ENCODE peak calls at places on chromosome 2, in ten cellular contexts. One of them, this sample, is unnamed.

GRCh38 chr2:17538022-17538843 is 2.3 kb upstream of the VSNL1 start:
- DNase-seq in AG09309: no peak
- DNase-seq in A549: no peak
- DNase-seq in fibroblast of mammary gland: peak
- DNase-seq in body of pancreas: no peak
- DNase-seq in prostate gland: no peak
- DNase-seq in ovary: no peak
- DNase-seq in fibroblast of lung: no peak
- DNase-seq in uterus: no peak
- DNase-seq in neural progenitor cell: peak
- DNase-seq in this sample: no peak

GRCh38 chr2:86249176-86249842 is 50.1 kb downstream of the MRPL35 start:
- DNase-seq in ovary: peak
- DNase-seq in prostate gland: no peak
- DNase-seq in body of pancreas: no peak
- DNase-seq in neural progenitor cell: no peak
- DNase-seq in A549: no peak
- DNase-seq in uterus: peak
- DNase-seq in fibroblast of mammary gland: peak
- DNase-seq in AG09309: peak
- DNase-seq in fibroblast of lung: peak
- DNase-seq in this sample: no peak

GRCh38 chr2:80621661-80622060 is 317.1 kb upstream of the LRRTM1 start:
- DNase-seq in AG09309: no peak
- DNase-seq in body of pancreas: no peak
- DNase-seq in uterus: no peak
- DNase-seq in prostate gland: no peak
- DNase-seq in A549: no peak
- DNase-seq in fibroblast of lung: peak
- DNase-seq in fibroblast of mammary gland: no peak
- DNase-seq in neural progenitor cell: no peak
- DNase-seq in ovary: no peak
- DNase-seq in this sample: no peak

GRCh38 chr2:4247796-4248195 is 544.4 kb downstream of the DCDC2C start:
- DNase-seq in prostate gland: no peak
- DNase-seq in neural progenitor cell: no peak
- DNase-seq in fibroblast of lung: no peak
- DNase-seq in uterus: no peak
- DNase-seq in ovary: no peak
- DNase-seq in body of pancreas: no peak
- DNase-seq in fibroblast of mammary gland: no peak
- DNase-seq in AG09309: no peak
- DNase-seq in A549: no peak
- DNase-seq in this sample: no peak

GRCh38 chr2:67295851-67296250 is 101.3 kb upstream of the ETAA1 start:
- DNase-seq in ovary: no peak
- DNase-seq in prostate gland: no peak
- DNase-seq in AG09309: no peak
- DNase-seq in neural progenitor cell: no peak
- DNase-seq in fibroblast of lung: peak
- DNase-seq in uterus: no peak
- DNase-seq in A549: no peak
- DNase-seq in fibroblast of mammary gland: peak
- DNase-seq in body of pancreas: no peak
- DNase-seq in this sample: no peak

GRCh38 chr2:189613650-189614420 is 33.2 kb upstream of the SLC40A1 start:
- DNase-seq in fibroblast of mammary gland: peak
- DNase-seq in uterus: no peak
- DNase-seq in AG09309: no peak
- DNase-seq in ovary: peak
- DNase-seq in neural progenitor cell: no peak
- DNase-seq in fibroblast of lung: peak
- DNase-seq in prostate gland: no peak
- DNase-seq in A549: no peak
- DNase-seq in body of pancreas: no peak
- DNase-seq in this sample: no peak

GRCh38 chr2:46298522-46299351 is 1.5 kb downstream of the EPAS1 start:
- DNase-seq in fibroblast of mammary gland: peak
- DNase-seq in A549: peak
- DNase-seq in ovary: peak
- DNase-seq in AG09309: no peak
- DNase-seq in fibroblast of lung: peak
- DNase-seq in neural progenitor cell: peak
- DNase-seq in body of pancreas: peak
- DNase-seq in uterus: peak
- DNase-seq in prostate gland: no peak
- DNase-seq in this sample: peak

GRCh38 chr2:120463527-120463926 is 117.6 kb downstream of the INHBB start:
- DNase-seq in AG09309: no peak
- DNase-seq in ovary: no peak
- DNase-seq in uterus: no peak
- DNase-seq in fibroblast of lung: no peak
- DNase-seq in body of pancreas: no peak
- DNase-seq in fibroblast of mammary gland: no peak
- DNase-seq in A549: no peak
- DNase-seq in prostate gland: no peak
- DNase-seq in neural progenitor cell: peak
- DNase-seq in this sample: no peak

DNA sequence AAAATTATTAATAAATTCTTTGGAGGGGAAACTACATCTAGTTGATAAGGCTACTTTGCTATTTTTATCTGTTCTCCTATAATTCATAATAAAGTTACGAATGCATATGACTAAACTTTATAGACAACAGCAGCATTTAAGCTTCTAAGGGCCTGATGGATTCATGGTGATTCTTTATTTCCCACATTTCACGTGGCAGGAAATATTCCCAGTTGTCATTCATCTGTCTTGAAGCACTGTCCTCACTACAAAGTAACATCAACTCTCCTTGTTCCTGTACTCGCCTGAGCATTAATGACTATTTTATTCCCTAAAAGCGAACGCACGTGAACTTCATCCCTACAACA is 2.6 kb downstream of the SATB2 start:
- DNase-seq in neural progenitor cell: no peak
- DNase-seq in A549: no peak
- DNase-seq in ovary: no peak
- DNase-seq in fibroblast of mammary gland: no peak
- DNase-seq in fibroblast of lung: no peak
- DNase-seq in body of pancreas: no peak
- DNase-seq in prostate gland: no peak
- DNase-seq in uterus: no peak
- DNase-seq in AG09309: no peak
- DNase-seq in this sample: no peak
- H3K4me3 ChIP-seq in neural progenitor cell: peak
- H3K4me3 ChIP-seq in A549: peak
- H3K4me3 ChIP-seq in ovary: no peak
- H3K4me3 ChIP-seq in fibroblast of mammary gland: no peak
- H3K4me3 ChIP-seq in fibroblast of lung: peak
- H3K4me3 ChIP-seq in body of pancreas: no peak
- H3K4me3 ChIP-seq in prostate gland: no peak
- H3K4me3 ChIP-seq in uterus: no peak
- H3K4me3 ChIP-seq in AG09309: peak
- H3K4me3 ChIP-seq in this sample: no peak

GRCh38 chr2:207143474-207144190 is 22.1 kb downstream of the KLF7 start:
- DNase-seq in prostate gland: no peak
- DNase-seq in AG09309: no peak
- DNase-seq in ovary: peak
- DNase-seq in fibroblast of mammary gland: peak
- DNase-seq in A549: no peak
- DNase-seq in fibroblast of lung: peak
- DNase-seq in uterus: peak
- DNase-seq in body of pancreas: no peak
- DNase-seq in neural progenitor cell: peak
- DNase-seq in this sample: peak

GRCh38 chr2:207143131-207143473 is 22.6 kb downstream of the KLF7 start:
- DNase-seq in neural progenitor cell: no peak
- DNase-seq in prostate gland: no peak
- DNase-seq in A549: no peak
- DNase-seq in fibroblast of lung: no peak
- DNase-seq in uterus: no peak
- DNase-seq in ovary: no peak
- DNase-seq in AG09309: no peak
- DNase-seq in fibroblast of mammary gland: no peak
- DNase-seq in body of pancreas: no peak
- DNase-seq in this sample: no peak

GRCh38 chr2:207144191-207144795 is 21.5 kb downstream of the KLF7 start:
- DNase-seq in prostate gland: no peak
- DNase-seq in fibroblast of lung: no peak
- DNase-seq in body of pancreas: no peak
- DNase-seq in uterus: no peak
- DNase-seq in neural progenitor cell: no peak
- DNase-seq in ovary: no peak
- DNase-seq in fibroblast of mammary gland: no peak
- DNase-seq in AG09309: no peak
- DNase-seq in A549: no peak
- DNase-seq in this sample: no peak

GRCh38 chr2:207141381-207141780 is 24.4 kb downstream of the KLF7 start:
- DNase-seq in body of pancreas: no peak
- DNase-seq in neural progenitor cell: no peak
- DNase-seq in uterus: no peak
- DNase-seq in ovary: no peak
- DNase-seq in prostate gland: no peak
- DNase-seq in AG09309: no peak
- DNase-seq in fibroblast of mammary gland: no peak
- DNase-seq in fibroblast of lung: no peak
- DNase-seq in A549: no peak
- DNase-seq in this sample: no peak

DNA sequence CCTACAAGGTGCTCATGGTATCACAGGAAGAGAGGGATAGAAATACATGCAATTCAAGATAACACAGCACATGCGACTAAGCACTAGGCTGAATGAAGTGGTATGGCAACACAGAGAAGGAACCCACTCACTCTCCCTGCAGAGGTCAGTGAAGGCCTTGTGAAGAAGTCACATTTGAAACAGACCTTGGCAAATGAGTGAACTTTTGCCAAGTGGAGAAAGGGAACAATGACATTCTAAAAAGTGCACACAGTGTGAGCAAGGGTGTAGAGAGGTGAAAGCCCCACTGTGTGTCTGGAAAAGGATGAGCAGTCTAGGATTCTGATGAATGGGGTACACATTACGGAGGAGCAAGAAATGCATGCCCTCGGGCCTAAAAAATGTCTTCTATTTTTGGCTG is 23.3 kb downstream of the KLF7 start:
- DNase-seq in neural progenitor cell: no peak
- DNase-seq in uterus: no peak
- DNase-seq in prostate gland: no peak
- DNase-seq in fibroblast of lung: no peak
- DNase-seq in AG09309: no peak
- DNase-seq in A549: no peak
- DNase-seq in ovary: no peak
- DNase-seq in fibroblast of mammary gland: no peak
- DNase-seq in body of pancreas: no peak
- DNase-seq in this sample: no peak
- TF ChIP-seq CTCF in neural progenitor cell: no peak
- TF ChIP-seq CTCF in uterus: peak
- TF ChIP-seq CTCF in prostate gland: peak
- TF ChIP-seq CTCF in fibroblast of lung: no peak
- TF ChIP-seq CTCF in AG09309: no peak
- TF ChIP-seq CTCF in A549: no peak
- TF ChIP-seq CTCF in ovary: no peak
- TF ChIP-seq CTCF in fibroblast of mammary gland: no peak
- TF ChIP-seq CTCF in body of pancreas: peak
- TF ChIP-seq CTCF in this sample: no peak

DNA sequence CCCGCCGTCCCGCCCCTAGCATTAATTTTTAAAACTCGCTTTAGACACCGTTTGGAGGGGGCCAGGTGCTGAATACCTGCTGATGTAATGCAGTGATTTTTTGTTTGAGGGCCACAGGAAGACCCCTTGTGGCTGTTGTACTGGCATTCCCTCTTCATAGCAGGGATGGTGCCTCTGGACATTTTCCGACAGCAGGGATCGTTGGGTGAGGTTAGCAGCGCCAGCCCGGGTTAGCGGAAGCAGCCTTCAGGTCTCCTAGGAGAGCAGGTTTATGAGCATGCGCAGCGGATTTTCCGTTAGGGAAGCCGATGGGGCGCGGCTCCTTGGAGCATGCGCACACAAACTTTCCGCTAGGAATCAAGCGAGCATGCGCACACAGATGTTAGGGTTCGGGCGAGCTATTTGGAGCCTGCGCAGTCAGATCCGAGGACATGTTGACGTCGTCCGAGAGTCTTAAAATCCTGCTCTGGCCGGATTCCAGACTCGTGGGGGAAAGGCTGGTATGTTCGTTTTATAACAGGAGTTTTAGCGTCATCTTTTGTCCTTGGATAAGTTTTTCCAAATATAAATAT is 17.2 kb upstream of the C2orf74 start:
- DNase-seq in body of pancreas: peak
- DNase-seq in AG09309: peak
- DNase-seq in A549: peak
- DNase-seq in uterus: peak
- DNase-seq in ovary: peak
- DNase-seq in fibroblast of mammary gland: peak
- DNase-seq in neural progenitor cell: peak
- DNase-seq in fibroblast of lung: peak
- DNase-seq in prostate gland: peak
- DNase-seq in this sample: peak
- H3K4me3 ChIP-seq in body of pancreas: peak
- H3K4me3 ChIP-seq in AG09309: peak
- H3K4me3 ChIP-seq in A549: peak
- H3K4me3 ChIP-seq in uterus: peak
- H3K4me3 ChIP-seq in ovary: peak
- H3K4me3 ChIP-seq in fibroblast of mammary gland: peak
- H3K4me3 ChIP-seq in neural progenitor cell: peak
- H3K4me3 ChIP-seq in fibroblast of lung: peak
- H3K4me3 ChIP-seq in prostate gland: peak
- H3K4me3 ChIP-seq in this sample: peak

GRCh38 chr2:128835974-128836373 is 517.3 kb upstream of the HS6ST1 start:
- DNase-seq in AG09309: no peak
- DNase-seq in ovary: no peak
- DNase-seq in uterus: no peak
- DNase-seq in A549: no peak
- DNase-seq in fibroblast of mammary gland: no peak
- DNase-seq in prostate gland: no peak
- DNase-seq in fibroblast of lung: no peak
- DNase-seq in neural progenitor cell: no peak
- DNase-seq in body of pancreas: no peak
- DNase-seq in this sample: no peak

GRCh38 chr2:128833628-128834027 is 515.0 kb upstream of the HS6ST1 start:
- DNase-seq in A549: no peak
- DNase-seq in fibroblast of lung: no peak
- DNase-seq in body of pancreas: no peak
- DNase-seq in prostate gland: no peak
- DNase-seq in neural progenitor cell: no peak
- DNase-seq in fibroblast of mammary gland: no peak
- DNase-seq in uterus: no peak
- DNase-seq in AG09309: no peak
- DNase-seq in ovary: no peak
- DNase-seq in this sample: no peak

GRCh38 chr2:128834203-128834602 is 515.5 kb upstream of the HS6ST1 start:
- DNase-seq in body of pancreas: no peak
- DNase-seq in uterus: no peak
- DNase-seq in A549: no peak
- DNase-seq in AG09309: no peak
- DNase-seq in prostate gland: no peak
- DNase-seq in neural progenitor cell: no peak
- DNase-seq in ovary: no peak
- DNase-seq in fibroblast of mammary gland: no peak
- DNase-seq in fibroblast of lung: no peak
- DNase-seq in this sample: no peak

GRCh38 chr2:128835342-128835855 is 516.7 kb upstream of the HS6ST1 start:
- DNase-seq in prostate gland: no peak
- DNase-seq in A549: no peak
- DNase-seq in fibroblast of lung: no peak
- DNase-seq in ovary: no peak
- DNase-seq in AG09309: no peak
- DNase-seq in fibroblast of mammary gland: no peak
- DNase-seq in neural progenitor cell: no peak
- DNase-seq in uterus: no peak
- DNase-seq in body of pancreas: no peak
- DNase-seq in this sample: no peak

GRCh38 chr2:128834853-128835252 is 516.2 kb upstream of the HS6ST1 start:
- DNase-seq in fibroblast of mammary gland: no peak
- DNase-seq in fibroblast of lung: no peak
- DNase-seq in body of pancreas: no peak
- DNase-seq in A549: no peak
- DNase-seq in ovary: no peak
- DNase-seq in neural progenitor cell: no peak
- DNase-seq in AG09309: no peak
- DNase-seq in uterus: no peak
- DNase-seq in prostate gland: no peak
- DNase-seq in this sample: no peak
- TF ChIP-seq CTCF in fibroblast of mammary gland: no peak
- TF ChIP-seq CTCF in fibroblast of lung: no peak
- TF ChIP-seq CTCF in body of pancreas: no peak
- TF ChIP-seq CTCF in A549: no peak
- TF ChIP-seq CTCF in ovary: no peak
- TF ChIP-seq CTCF in neural progenitor cell: no peak
- TF ChIP-seq CTCF in AG09309: no peak
- TF ChIP-seq CTCF in uterus: no peak
- TF ChIP-seq CTCF in prostate gland: no peak
- TF ChIP-seq CTCF in this sample: no peak

This sample was measured in tibial nerve.